ENCODE peak calls at places on chromosome 9, in nine cellular contexts. J is GM23248, R is OCI-LY7, X is PC-3, S is HCT116, V is GM23338, T is MM.1S, K is hepatocyte, N is SK-N-SH. L is an unnamed sample.
A peak's percentile ranks its signal among the peaks of the same experiment; 100 is the strongest.

GRCh38 chr9:97907051-97907450 is 15.2 kb downstream of the TRMO start:
- DNase-seq in N (no peak), K (no peak), S (no peak), R (peak; percentile 15), J (no peak), X (no peak), V (no peak), T (no peak), L (no peak)

GRCh38 chr9:36137392-36138004 is 965 bp downstream of the GLIPR2 start:
- DNase-seq in T (no peak), V (no peak), R (no peak), J (peak; percentile 62), X (peak; percentile 9), K (no peak), S (no peak), N (peak; percentile 55), L (peak; percentile 27)

GRCh38 chr9:95455714-95456113 is 61.1 kb downstream of the PTCH1 start:
- DNase-seq in K (no peak), J (no peak), T (no peak), X (no peak), V (no peak), N (no peak), S (no peak), R (no peak), L (no peak)

GRCh38 chr9:38249587-38250210 is 142.8 kb upstream of the ALDH1B1 start:
- DNase-seq in X (no peak), R (no peak), N (no peak), S (no peak), V (no peak), J (no peak), T (no peak), K (peak; percentile 2), L (no peak)

GRCh38 chr9:132250324-132251262 is 88.7 kb downstream of the NTNG2 start:
- DNase-seq in J (no peak), N (no peak), V (no peak), S (no peak), K (no peak), X (no peak), R (no peak), T (no peak), L (no peak)

GRCh38 chr9:112844771-112845542 is 45.7 kb downstream of the SLC46A2 start:
- DNase-seq in N (peak; percentile 80), S (peak; percentile 51), T (peak; percentile 67), X (peak; percentile 82), K (peak; percentile 73), V (peak; percentile 81), R (peak; percentile 63), J (peak; percentile 78), L (peak; percentile 76)

GRCh38 chr9:83706703-83707517 is 848 bp downstream of the UBQLN1 start:
- DNase-seq in V (peak; percentile 84), X (no peak), N (peak; percentile 72), S (no peak), R (peak; percentile 73), K (peak; percentile 68), J (peak; percentile 56), T (peak; percentile 33), L (peak; percentile 90)

GRCh38 chr9:24844217-24844616 is 298.5 kb upstream of the IZUMO3 start:
- DNase-seq in T (peak; percentile 53), N (no peak), X (no peak), R (no peak), K (no peak), V (no peak), J (no peak), S (no peak), L (no peak)

GRCh38 chr9:110830495-110830894 is 161.9 kb downstream of the MUSK start:
- DNase-seq in V (no peak), T (no peak), S (no peak), J (no peak), X (no peak), N (no peak), R (no peak), K (no peak), L (no peak)

GRCh38 chr9:89359018-89359417 is 40.7 kb downstream of the SECISBP2 start:
- DNase-seq in J (no peak), K (no peak), T (no peak), V (no peak), R (no peak), N (peak; percentile 66), S (no peak), X (no peak), L (peak; percentile 40)

GRCh38 chr9:133421615-133422542 is at the start of gene ADAMTS13:
- DNase-seq in N (no peak), R (peak; percentile 59), X (no peak), T (no peak), K (no peak), V (peak; percentile 81), J (peak; percentile 30), S (no peak), L (peak; percentile 32)

GRCh38 chr9:2634158-2634557 is 12.6 kb downstream of the VLDLR start:
- DNase-seq in R (no peak), T (no peak), X (no peak), J (no peak), V (no peak), K (no peak), S (no peak), N (no peak), L (no peak)

GRCh38 chr9:80407220-80407619 is 835.5 kb downstream of the TLE4 start:
- DNase-seq in R (no peak), N (no peak), T (no peak), V (peak; percentile 30), S (no peak), X (no peak), K (no peak), J (no peak), L (no peak)

GRCh38 chr9:80410106-80410505 is 838.3 kb downstream of the TLE4 start:
- DNase-seq in V (peak; percentile 84), K (peak; percentile 5), J (no peak), S (no peak), R (no peak), X (no peak), N (no peak), T (no peak), L (peak; percentile 5)
- TF ChIP-seq EZH2phosphoT487 in V (no peak), K (no peak), J (no peak), S (no peak), R (no peak), X (no peak), N (no peak), T (no peak), L (no peak)

GRCh38 chr9:127974002-127974768 is 6.6 kb downstream of the EEIG1 start:
- DNase-seq in S (no peak), V (no peak), J (no peak), R (no peak), X (no peak), N (peak; percentile 76), T (no peak), K (no peak), L (no peak)
- TF ChIP-seq EZH2phosphoT487 in S (no peak), V (no peak), J (no peak), R (no peak), X (no peak), N (no peak), T (no peak), K (no peak), L (no peak)

GRCh38 chr9:81833563-81834345 is 94.5 kb upstream of the SPATA31D4 start:
- DNase-seq in X (no peak), J (peak; percentile 44), R (no peak), V (no peak), T (no peak), S (no peak), K (no peak), N (no peak), L (no peak)
- TF ChIP-seq EZH2phosphoT487 in X (no peak), J (no peak), R (no peak), V (no peak), T (no peak), S (no peak), K (no peak), N (no peak), L (no peak)

GRCh38 chr9:69621735-69622460 is 50.3 kb downstream of the APBA1 start:
- DNase-seq in S (no peak), T (peak; percentile 44), K (no peak), R (no peak), N (no peak), V (no peak), X (no peak), J (no peak), L (no peak)
- TF ChIP-seq EZH2phosphoT487 in S (no peak), T (no peak), K (no peak), R (no peak), N (no peak), V (no peak), X (no peak), J (no peak), L (no peak)

GRCh38 chr9:127318651-127319167 is 54.1 kb downstream of the GARNL3 start:
- DNase-seq in X (no peak), J (peak; percentile 83), N (no peak), K (peak; percentile 54), V (no peak), R (no peak), S (no peak), T (no peak), L (no peak)
- TF ChIP-seq EZH2phosphoT487 in X (no peak), J (peak; percentile 40), N (no peak), K (no peak), V (no peak), R (no peak), S (no peak), T (no peak), L (no peak)

DNA sequence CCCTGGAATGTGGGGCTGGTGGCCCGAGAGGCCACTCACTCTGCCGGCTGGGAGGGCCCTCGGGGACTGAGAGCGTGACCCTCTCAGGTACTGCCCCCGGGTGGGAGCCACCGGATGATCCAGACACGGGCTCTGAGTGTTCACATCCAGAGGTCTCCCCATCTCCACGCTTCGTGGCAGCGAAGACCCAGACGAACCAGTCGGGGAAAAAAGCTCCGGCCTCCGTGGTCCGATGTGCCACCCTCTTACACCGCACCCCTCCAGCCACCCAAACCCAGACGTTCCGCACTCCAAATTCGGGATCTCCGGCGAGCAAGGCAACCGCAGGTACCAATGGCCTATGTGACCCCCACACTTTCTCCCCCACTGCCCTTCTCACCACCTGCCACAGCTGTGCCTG is 49.5 kb downstream of the AMBP start:
- DNase-seq in R (no peak), K (no peak), S (no peak), N (no peak), T (no peak), X (no peak), J (no peak), V (no peak), L (no peak)
- TF ChIP-seq EZH2phosphoT487 in R (no peak), K (no peak), S (no peak), N (no peak), T (no peak), X (no peak), J (no peak), V (no peak), L (no peak)

L was measured in neural progenitor cell.